ENCODE peak calls at places on chromosome 12, in ten cellular contexts. N is endothelial cell of umbilical vein, X is spleen, P is heart left ventricle, A is transverse colon, Q is NB4, S is upper lobe of left lung, I is stomach, U is lower leg skin, T is esophagus muscularis mucosa. Y is an unnamed sample.

GRCh38 chr12:795305-795704 is 42.9 kb downstream of the WNK1 start:
- DNase-seq in I (no peak), S (no peak), N (peak), Q (peak), U (no peak), X (no peak), A (no peak), T (no peak), P (no peak), Y (no peak)

GRCh38 chr12:52075409-52075724 is 4.1 kb upstream of the SMIM41 start:
- DNase-seq in U (no peak), S (no peak), X (no peak), N (no peak), I (peak), P (no peak), A (no peak), Q (no peak), T (no peak), Y (no peak)

GRCh38 chr12:53324113-53324778 is 2.8 kb upstream of the AAAS start:
- DNase-seq in Q (peak), S (peak), U (no peak), I (peak), A (peak), P (no peak), N (no peak), X (peak), T (no peak), Y (no peak)

GRCh38 chr12:26795899-26796298 is 37.1 kb downstream of the ITPR2 start:
- DNase-seq in T (no peak), S (no peak), Q (no peak), A (no peak), U (no peak), X (no peak), P (no peak), I (no peak), N (no peak), Y (no peak)

GRCh38 chr12:42589465-42590323 is at the start of gene PRICKLE1:
- DNase-seq in U (no peak), Q (peak), I (peak), A (peak), X (peak), N (peak), S (peak), P (peak), T (no peak), Y (peak)

GRCh38 chr12:130280226-130280625 is 57.5 kb upstream of the PIWIL1 start:
- DNase-seq in U (no peak), X (no peak), Q (no peak), P (no peak), I (no peak), T (no peak), A (no peak), S (no peak), N (no peak), Y (no peak)

GRCh38 chr12:77232045-77232444 is 166.7 kb upstream of the E2F7 start:
- DNase-seq in X (no peak), T (no peak), U (no peak), A (no peak), P (no peak), Q (no peak), I (no peak), S (no peak), N (no peak), Y (no peak)

GRCh38 chr12:25615119-25615518 is 62.0 kb upstream of the LMNTD1 start:
- DNase-seq in T (no peak), I (no peak), U (no peak), X (no peak), N (peak), S (no peak), Q (peak), A (no peak), P (no peak), Y (no peak)

GRCh38 chr12:108850854-108851573 is 6.4 kb downstream of the SSH1 start:
- DNase-seq in Q (peak), I (no peak), A (no peak), U (no peak), S (no peak), T (no peak), X (peak), N (peak), P (peak), Y (peak)

GRCh38 chr12:52686063-52686462 is 5.9 kb upstream of the KRT1 start:
- DNase-seq in Q (no peak), S (no peak), T (no peak), I (no peak), U (no peak), X (no peak), N (no peak), P (no peak), A (peak), Y (no peak)

GRCh38 chr12:84643993-84644392 is 268.6 kb downstream of the SLC6A15 start:
- DNase-seq in P (no peak), T (no peak), N (no peak), U (no peak), A (no peak), S (no peak), I (no peak), Q (no peak), X (no peak), Y (no peak)

GRCh38 chr12:68772714-68773113 is 26.7 kb downstream of the SLC35E3 start:
- DNase-seq in I (no peak), X (no peak), N (peak), U (no peak), Q (no peak), S (no peak), P (no peak), A (peak), T (no peak), Y (no peak)

GRCh38 chr12:990308-990648 is 745 bp upstream of the ERC1 start:
- DNase-seq in X (peak), T (peak), U (peak), P (peak), N (no peak), I (peak), Q (peak), A (peak), S (no peak), Y (peak)

GRCh38 chr12:93054021-93054420 is 124.9 kb upstream of the EEA1 start:
- DNase-seq in A (no peak), X (no peak), I (no peak), Q (no peak), S (no peak), T (no peak), P (no peak), N (peak), U (no peak), Y (no peak)

GRCh38 chr12:92628476-92628875 is 74.3 kb upstream of the PLEKHG7 start:
- DNase-seq in X (no peak), I (no peak), T (no peak), Q (no peak), A (no peak), S (no peak), U (no peak), P (no peak), N (no peak), Y (no peak)

GRCh38 chr12:13103391-13104033 is at the start of gene GSG1:
- DNase-seq in S (no peak), P (no peak), X (no peak), N (no peak), Q (no peak), A (no peak), U (no peak), I (no peak), T (peak), Y (no peak)

GRCh38 chr12:8031872-8032241 is 659 bp upstream of the FOXJ2 start:
- DNase-seq in T (no peak), Q (peak), X (no peak), U (no peak), P (no peak), S (no peak), A (no peak), I (no peak), N (no peak), Y (no peak)

GRCh38 chr12:3047961-3048360 is 29.2 kb upstream of the TSPAN9 start:
- DNase-seq in Q (no peak), T (no peak), X (peak), I (no peak), N (peak), P (peak), S (peak), A (no peak), U (no peak), Y (no peak)

DNA sequence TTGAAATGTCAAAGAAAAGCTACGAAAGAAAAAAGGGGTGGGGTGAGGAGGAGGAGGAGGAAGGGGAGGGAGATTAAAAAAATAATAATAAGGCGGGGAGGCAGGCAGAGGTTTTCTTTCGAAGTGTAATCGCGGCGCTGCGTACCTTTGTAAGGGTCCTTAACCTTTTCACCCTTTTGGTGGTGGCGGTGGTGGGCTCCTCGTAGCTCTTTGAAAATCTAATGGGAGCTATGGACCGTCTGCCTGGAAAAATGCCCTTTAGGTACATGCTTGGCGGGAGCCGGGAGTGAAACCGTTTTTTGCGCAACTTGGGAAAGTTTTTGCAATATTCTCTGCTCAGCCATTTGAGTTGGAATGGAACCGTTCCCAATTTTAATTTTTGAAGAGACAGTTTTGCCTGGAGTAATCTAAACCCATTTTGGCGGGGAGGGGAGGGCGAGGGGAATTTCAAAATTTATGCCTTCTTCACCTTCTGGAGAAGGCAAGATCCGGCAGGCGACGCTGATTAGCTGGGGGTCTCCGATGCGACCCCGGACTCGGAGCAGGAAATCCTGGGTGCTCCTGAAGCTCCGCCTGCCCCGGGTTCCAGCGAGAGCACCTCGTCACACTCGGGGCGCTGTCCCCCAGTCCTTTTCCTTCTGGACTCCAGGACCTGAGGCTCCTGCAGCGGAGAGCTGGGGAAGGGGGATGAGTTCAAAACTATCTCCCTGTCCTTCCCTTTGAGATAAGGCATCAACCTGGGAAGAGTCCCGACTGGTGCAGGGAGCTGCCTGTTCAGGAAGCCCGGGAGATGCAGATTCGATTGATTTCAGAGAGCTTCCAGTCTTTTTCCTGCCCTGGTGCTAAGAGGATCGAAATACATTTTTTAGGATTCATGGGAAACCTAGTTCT is 74.6 kb upstream of the TBX5 start:
- DNase-seq in T (no peak), I (no peak), U (no peak), Q (no peak), S (peak), A (no peak), X (no peak), P (no peak), N (no peak), Y (no peak)
- H3K4me3 ChIP-seq in T (peak), I (peak), U (peak), Q (no peak), S (peak), A (no peak), X (no peak), P (peak), N (no peak), Y (no peak)

GRCh38 chr12:120094485-120094884 is 22.1 kb downstream of the RAB35 start:
- DNase-seq in I (no peak), T (no peak), Q (no peak), U (no peak), A (no peak), X (no peak), N (no peak), S (no peak), P (no peak), Y (no peak)
- TF ChIP-seq POLR2A in I (no peak), T (no peak), Q (no peak), U (no peak), A (no peak), X (no peak), N (no peak), S (no peak), P (no peak), Y (no peak)

DNA sequence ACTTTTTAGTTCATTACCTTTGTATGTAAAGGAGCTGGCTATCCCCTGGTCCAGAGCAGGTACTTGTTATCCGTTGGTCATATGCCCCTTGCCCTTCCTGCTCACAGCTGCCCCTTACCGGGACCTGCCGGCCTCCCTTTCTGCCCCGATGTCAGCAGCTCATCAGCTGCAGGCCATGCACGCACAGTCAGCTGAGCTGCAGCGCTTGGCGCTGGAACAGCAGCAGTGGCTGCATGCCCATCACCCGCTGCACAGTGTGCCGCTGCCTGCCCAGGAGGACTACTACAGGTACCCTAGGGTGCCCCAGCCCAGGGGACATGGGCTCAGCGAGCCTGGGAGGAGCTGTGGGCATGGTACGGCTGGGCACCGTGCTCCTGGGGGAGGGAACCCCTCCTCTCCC is 2.3 kb upstream of the RNU7-1 start:
- DNase-seq in X (peak), T (no peak), U (peak), N (no peak), S (peak), Q (no peak), P (no peak), I (no peak), A (no peak), Y (no peak)
- H3K4me3 ChIP-seq in X (no peak), T (no peak), U (no peak), N (no peak), S (no peak), Q (no peak), P (no peak), I (no peak), A (no peak), Y (no peak)

GRCh38 chr12:103929909-103930786 is at the start of gene HSP90B1:
- DNase-seq in U (peak), A (peak), I (peak), S (peak), Q (peak), N (peak), T (peak), P (peak), X (peak), Y (peak)

GRCh38 chr12:103928736-103929050 is 1.5 kb upstream of the HSP90B1 start:
- DNase-seq in Q (peak), I (peak), P (peak), T (no peak), X (peak), U (no peak), A (peak), N (no peak), S (no peak), Y (peak)

GRCh38 chr12:103933237-103933636 is 3.0 kb downstream of the HSP90B1 start:
- DNase-seq in X (no peak), U (no peak), I (no peak), N (no peak), P (no peak), Q (no peak), T (no peak), S (no peak), A (no peak), Y (peak)

GRCh38 chr12:103930787-103931536 is 752 bp downstream of the HSP90B1 start:
- DNase-seq in A (peak), P (peak), S (peak), I (peak), T (peak), X (peak), Q (peak), U (peak), N (peak), Y (peak)

DNA sequence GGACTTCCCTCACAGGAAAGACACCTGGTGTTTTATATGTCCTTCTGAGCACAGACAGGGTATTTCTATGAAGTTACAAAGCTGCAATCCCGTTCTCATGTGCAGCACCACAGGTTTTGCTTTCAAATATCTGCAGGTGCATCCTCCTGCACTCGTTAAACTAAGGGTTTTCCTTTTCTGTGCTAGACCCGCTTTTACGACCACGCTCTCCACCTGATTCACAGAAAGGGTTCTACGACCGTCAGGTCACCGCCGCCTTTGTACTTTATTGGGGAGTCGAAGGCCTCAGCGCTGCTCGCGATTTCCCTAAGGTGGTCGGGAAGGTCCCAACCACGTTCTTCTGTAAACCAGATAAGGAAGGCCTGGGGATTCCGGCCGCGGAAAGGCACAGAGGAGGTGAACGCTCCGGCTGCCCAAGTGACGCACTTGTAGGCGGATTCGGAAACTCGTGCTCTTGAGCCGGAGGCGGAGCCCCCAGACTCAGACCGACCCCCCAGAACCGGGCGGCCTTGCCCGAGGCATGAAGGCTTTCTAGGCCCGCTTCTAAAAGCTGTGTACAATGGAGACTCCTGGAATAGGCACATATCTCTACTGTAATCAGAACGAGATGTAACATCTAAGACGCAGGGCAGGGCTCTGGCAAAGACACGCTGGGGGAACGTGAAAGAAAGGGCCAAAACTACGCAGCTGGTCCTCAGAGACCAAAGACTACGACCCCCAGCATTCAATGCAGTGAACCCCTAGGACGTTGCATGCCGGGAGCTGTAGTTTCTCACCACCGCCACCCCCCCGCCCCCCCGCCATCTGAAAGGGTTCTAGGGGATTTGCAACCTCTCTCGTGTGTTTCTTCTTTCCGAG is 930 bp upstream of the HSP90B1 start:
- DNase-seq in U (peak), I (peak), P (peak), N (peak), S (peak), A (peak), T (peak), X (peak), Q (peak), Y (peak)
- TF ChIP-seq POLR2A in U (no peak), I (peak), P (no peak), N (peak), S (peak), A (peak), T (peak), X (no peak), Q (peak), Y (peak)

GRCh38 chr12:122646568-122647220 is 56.5 kb downstream of the HCAR2 start:
- DNase-seq in S (no peak), T (no peak), N (no peak), P (no peak), Q (peak), I (no peak), X (no peak), A (no peak), U (no peak), Y (no peak)
- H3K4me3 ChIP-seq in S (peak), T (no peak), N (no peak), P (no peak), Q (no peak), I (no peak), X (peak), A (no peak), U (no peak), Y (no peak)

GRCh38 chr12:57745485-57745881 is 644 bp downstream of the TSPAN31 start:
- DNase-seq in N (no peak), S (no peak), U (peak), A (no peak), Q (peak), X (peak), P (no peak), I (no peak), T (no peak), Y (no peak)
- TF ChIP-seq POLR2A in N (no peak), S (no peak), U (no peak), A (no peak), Q (no peak), X (no peak), P (no peak), I (no peak), T (no peak), Y (no peak)

DNA sequence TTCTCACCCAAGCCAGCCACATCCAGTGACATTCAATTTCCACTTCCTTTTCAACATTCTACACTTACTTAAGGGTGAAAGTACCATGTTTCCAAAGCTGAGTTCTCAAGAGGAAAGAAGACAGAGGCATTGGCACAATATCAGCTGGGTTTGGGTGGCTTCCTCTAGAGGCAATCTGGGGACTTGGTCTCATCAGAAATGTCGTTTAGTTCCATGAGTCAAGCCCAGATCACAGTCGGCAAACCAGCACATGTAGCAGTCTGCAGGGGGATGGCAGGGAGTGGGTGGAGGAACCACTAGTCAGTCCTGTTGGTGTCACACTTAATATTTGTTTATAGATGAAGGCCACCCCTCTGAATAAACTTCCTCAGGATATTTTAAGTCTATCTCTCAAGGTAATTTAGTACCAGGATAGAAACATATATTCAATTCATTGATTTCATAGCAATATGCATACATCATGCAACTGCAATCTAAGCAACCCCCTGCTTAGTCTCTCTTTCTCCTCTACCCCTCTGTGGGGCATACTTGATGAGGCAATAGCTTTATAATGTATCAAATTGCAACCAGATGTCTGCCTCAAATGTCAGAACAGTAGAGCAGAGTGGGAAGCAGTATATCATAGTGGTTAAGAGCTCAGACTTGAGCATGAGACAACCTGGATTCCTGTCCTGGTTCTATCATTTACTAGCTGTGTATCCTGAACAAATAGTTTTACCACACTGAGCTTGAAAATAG is 3.0 kb downstream of the SRRM4 start:
- DNase-seq in A (no peak), S (no peak), N (no peak), U (no peak), P (no peak), X (no peak), T (no peak), Q (no peak), I (no peak), Y (no peak)
- H3K4me3 ChIP-seq in A (no peak), S (no peak), N (no peak), U (no peak), P (no peak), X (no peak), T (no peak), Q (no peak), I (no peak), Y (no peak)

GRCh38 chr12:96040305-96041133 is 5.1 kb upstream of the LTA4H start:
- DNase-seq in T (no peak), S (no peak), I (no peak), U (no peak), N (no peak), Q (no peak), A (no peak), X (no peak), P (no peak), Y (no peak)
- TF ChIP-seq POLR2A in T (no peak), S (no peak), I (no peak), U (no peak), N (no peak), Q (no peak), A (no peak), X (no peak), P (no peak), Y (no peak)

GRCh38 chr12:110074089-110074488 is 25.8 kb upstream of the C12orf76 start:
- DNase-seq in X (peak), A (no peak), Q (no peak), U (no peak), S (no peak), N (no peak), T (no peak), P (no peak), I (no peak), Y (no peak)

GRCh38 chr12:110071967-110072366 is 23.6 kb upstream of the C12orf76 start:
- DNase-seq in Q (no peak), U (no peak), N (no peak), A (no peak), X (no peak), I (no peak), S (no peak), T (no peak), P (no peak), Y (no peak)

GRCh38 chr12:110075880-110076279 is 27.6 kb upstream of the C12orf76 start:
- DNase-seq in I (no peak), Q (no peak), X (no peak), U (no peak), S (no peak), T (no peak), P (no peak), N (no peak), A (no peak), Y (no peak)

GRCh38 chr12:110071504-110071903 is 23.2 kb upstream of the C12orf76 start:
- DNase-seq in T (no peak), S (no peak), U (no peak), X (no peak), P (no peak), Q (no peak), A (no peak), I (no peak), N (no peak), Y (no peak)

GRCh38 chr12:110073049-110073831 is 24.9 kb upstream of the C12orf76 start:
- DNase-seq in Q (no peak), U (peak), N (peak), T (no peak), P (peak), S (no peak), A (peak), I (no peak), X (peak), Y (peak)
- H3K4me3 ChIP-seq in Q (no peak), U (peak), N (peak), T (peak), P (peak), S (peak), A (peak), I (peak), X (peak), Y (no peak)